ENCODE peak calls at places on chromosomes 6 and 20, in four cellular contexts. O, A, V and D are unnamed samples.

GRCh38 chr20:17669306-17669931 is 12.6 kb downstream of the RRBP1 start:
- DNase-seq in O (no peak), A (no peak), V (no peak), D (no peak)

GRCh38 chr6:125236536-125237327 is 65.0 kb downstream of the HDDC2 start:
- DNase-seq in O (peak), A (peak), V (no peak), D (no peak)

GRCh38 chr20:22768779-22769178 is 184.4 kb upstream of the FOXA2 start:
- DNase-seq in O (peak), A (peak), V (no peak), D (no peak)

GRCh38 chr6:24906314-24906713 is 29.4 kb downstream of the RIPOR2 start:
- DNase-seq in O (peak), A (no peak), V (no peak), D (no peak)

GRCh38 chr6:142292191-142292924 is 9.4 kb upstream of the ADGRG6 start:
- DNase-seq in O (no peak), A (no peak), V (no peak), D (no peak)

GRCh38 chr6:157270308-157270707 is 53.0 kb downstream of the TMEM242 start:
- DNase-seq in O (no peak), A (no peak), V (no peak), D (no peak)

GRCh38 chr6:162271922-162272321 is 455.6 kb downstream of the PRKN start:
- DNase-seq in O (no peak), A (no peak), V (no peak), D (no peak)

GRCh38 chr6:2950713-2951112 is 20.7 kb downstream of the SERPINB6 start:
- DNase-seq in O (peak), A (no peak), V (no peak), D (no peak)

GRCh38 chr6:42409582-42409981 is 42.1 kb downstream of the TRERF1 start:
- DNase-seq in O (no peak), A (no peak), V (no peak), D (no peak)

GRCh38 chr6:14759976-14760672 is 485.7 kb upstream of the JARID2 start:
- DNase-seq in O (no peak), A (no peak), V (no peak), D (no peak)

GRCh38 chr6:51318674-51319073 is 500.0 kb downstream of the TFAP2B start:
- DNase-seq in O (no peak), A (no peak), V (no peak), D (no peak)

GRCh38 chr6:3868544-3868943 is 19.4 kb downstream of the FAM50B start:
- DNase-seq in O (no peak), A (no peak), V (no peak), D (no peak)

GRCh38 chr6:131082335-131082734 is 19.3 kb upstream of the EPB41L2 start:
- DNase-seq in O (no peak), A (no peak), V (no peak), D (no peak)

GRCh38 chr6:26651382-26651781 is 8.2 kb downstream of the ZNF322 start:
- DNase-seq in O (no peak), A (no peak), V (no peak), D (no peak)

GRCh38 chr6:101386982-101387381 is 6.5 kb upstream of the GRIK2 start:
- DNase-seq in O (peak), A (no peak), V (no peak), D (no peak)

GRCh38 chr20:18727032-18727508 is 86.5 kb upstream of the SCP2D1 start:
- DNase-seq in O (peak), A (no peak), V (no peak), D (no peak)

GRCh38 chr6:109527989-109528388 is 45.0 kb upstream of the ZBTB24 start:
- DNase-seq in O (peak), A (peak), V (no peak), D (no peak)